ENCODE peak calls at places on chromosomes 16 and 17, in six cellular contexts. O, D, G, H, U and S are unnamed samples.

GRCh38 chr17:83080641-83081560 is 1.5 kb downstream of the METRNL start:
- DNase-seq in D (peak), O (no peak), H (peak), G (peak), U (no peak), S (no peak)

GRCh38 chr17:40074871-40075215 is 12.1 kb downstream of the THRA start:
- DNase-seq in U (no peak), G (peak), D (no peak), O (no peak), H (no peak), S (no peak)

GRCh38 chr17:17403899-17404576 is 72.8 kb upstream of the MED9 start:
- DNase-seq in O (no peak), D (no peak), G (no peak), H (no peak), U (no peak), S (no peak)

GRCh38 chr17:9532715-9533114 is 42.9 kb downstream of the STX8 start:
- DNase-seq in D (no peak), H (no peak), U (no peak), G (no peak), O (no peak), S (no peak)

GRCh38 chr16:24174504-24174903 is 81.6 kb upstream of the CACNG3 start:
- DNase-seq in O (no peak), H (no peak), U (no peak), D (no peak), G (no peak), S (no peak)

GRCh38 chr17:76929148-76929547 is 60.9 kb downstream of the MGAT5B start:
- DNase-seq in D (no peak), G (no peak), H (no peak), O (no peak), U (no peak), S (no peak)

GRCh38 chr17:64180089-64180488 is 50.1 kb upstream of the ERN1 start:
- DNase-seq in O (no peak), H (no peak), D (no peak), U (no peak), G (peak), S (no peak)

GRCh38 chr17:46181940-46182339 is 11.3 kb downstream of the KANSL1 start:
- DNase-seq in D (no peak), O (no peak), U (no peak), G (no peak), H (no peak), S (no peak)

GRCh38 chr16:50329446-50330189 is 39.2 kb downstream of the BRD7 start:
- DNase-seq in H (peak), D (no peak), O (no peak), G (no peak), U (no peak), S (no peak)

GRCh38 chr17:68053237-68054030 is 17.9 kb downstream of the KPNA2 start:
- DNase-seq in O (no peak), G (peak), H (peak), U (peak), D (no peak), S (no peak)

GRCh38 chr16:29784901-29785500 is 5.5 kb upstream of the KIF22 start:
- DNase-seq in O (no peak), D (peak), H (peak), U (peak), G (peak), S (no peak)

GRCh38 chr16:77564791-77565390 is 130.1 kb upstream of the ADAMTS18 start:
- DNase-seq in O (no peak), G (peak), U (no peak), D (no peak), H (no peak), S (no peak)

GRCh38 chr17:18195246-18195645 is 11.6 kb downstream of the ALKBH5 start:
- DNase-seq in H (no peak), D (no peak), G (no peak), U (no peak), O (no peak), S (no peak)

GRCh38 chr17:44830359-44831269 is 527 bp upstream of the GJC1 start:
- DNase-seq in H (no peak), G (peak), D (no peak), O (peak), U (peak), S (no peak)

GRCh38 chr16:64687796-64688195 is 434.1 kb downstream of the CDH11 start:
- DNase-seq in H (no peak), O (no peak), D (no peak), U (no peak), G (no peak), S (no peak)

GRCh38 chr16:83964684-83965443 is 3.2 kb upstream of the NECAB2 start:
- DNase-seq in G (no peak), U (no peak), D (no peak), O (no peak), H (peak), S (no peak)

GRCh38 chr16:85395913-85396878 is 216.9 kb upstream of the GSE1 start:
- DNase-seq in H (no peak), G (peak), O (no peak), U (peak), D (no peak), S (no peak)

GRCh38 chr17:83083368-83084201 is 4.2 kb downstream of the METRNL start:
- DNase-seq in H (peak), D (peak), O (peak), U (peak), G (peak), S (no peak)

GRCh38 chr16:53081032-53081424 is 26.2 kb downstream of the CHD9 start:
- DNase-seq in G (no peak), D (no peak), H (no peak), O (no peak), U (no peak), S (no peak)

GRCh38 chr17:56710986-56711385 is 117.5 kb downstream of the NOG start:
- DNase-seq in G (no peak), O (no peak), U (no peak), H (peak), D (no peak), S (no peak)

GRCh38 chr17:56717471-56717870 is 116.2 kb downstream of the C17orf67 start:
- DNase-seq in D (no peak), G (no peak), H (no peak), O (no peak), U (no peak), S (no peak)

GRCh38 chr17:56718515-56718914 is 115.2 kb downstream of the C17orf67 start:
- DNase-seq in O (no peak), G (no peak), H (no peak), D (no peak), U (no peak), S (no peak)

DNA sequence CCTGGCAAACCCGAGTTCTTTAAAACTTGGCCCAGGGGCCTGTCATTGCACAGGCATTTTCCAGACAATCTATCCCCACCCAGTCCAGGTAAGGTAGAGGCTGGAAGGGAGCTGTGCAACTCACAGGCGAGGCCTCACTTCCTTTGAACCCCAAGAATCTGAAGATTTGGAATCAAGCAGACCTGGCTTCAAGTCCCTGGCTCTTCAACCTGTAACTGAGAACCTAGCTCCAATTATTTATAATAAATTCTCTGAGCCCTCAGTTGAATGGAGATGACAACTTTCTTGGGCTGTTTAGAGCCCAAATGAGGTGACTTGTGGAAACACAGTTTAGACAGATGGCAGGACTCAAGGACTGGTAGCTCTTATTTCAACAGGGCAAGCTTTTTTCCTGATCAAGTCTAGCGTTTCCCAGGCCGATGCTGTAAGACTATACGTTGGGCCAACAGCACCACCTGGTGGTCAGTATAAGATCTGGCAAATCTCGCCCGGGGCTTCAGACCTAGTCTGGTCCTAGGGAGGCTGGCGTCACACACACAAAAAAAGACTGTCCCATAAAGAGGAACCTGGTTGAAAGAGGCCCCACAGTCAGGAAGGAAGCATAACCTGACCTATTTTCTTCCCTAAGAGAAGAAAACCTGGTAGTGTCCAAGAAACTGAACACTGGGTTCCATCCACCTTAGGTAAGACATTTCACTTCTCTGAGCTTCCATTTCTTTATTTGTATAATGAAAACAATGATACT is 117.9 kb downstream of the C17orf67 start:
- DNase-seq in U (peak), D (peak), G (peak), H (peak), O (peak), S (peak)
- H3K27ac ChIP-seq in U (no peak), D (no peak), G (no peak), H (no peak), O (no peak), S (no peak)

DNA sequence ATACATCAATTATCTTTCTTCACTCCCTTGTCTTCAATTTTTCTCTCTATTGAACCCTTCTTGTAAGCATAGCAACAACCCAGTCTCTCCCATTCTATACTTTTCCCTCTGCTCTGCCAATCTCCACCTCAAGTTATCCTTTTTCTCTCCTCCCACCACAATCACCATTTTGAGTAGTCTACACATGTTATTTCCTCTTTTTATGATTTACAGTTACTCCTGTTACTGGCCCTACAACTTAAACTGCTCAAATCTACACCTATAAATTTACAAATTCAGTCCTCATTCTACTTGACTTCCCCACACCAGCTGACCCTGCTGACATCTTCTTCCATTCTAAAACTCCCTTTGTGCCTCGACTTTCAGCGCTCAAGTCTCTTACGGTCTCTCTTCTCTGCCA is 84.6 kb downstream of the SPAG9 start:
- DNase-seq in H (no peak), O (no peak), U (no peak), G (no peak), D (no peak), S (no peak)
- H3K27ac ChIP-seq in H (no peak), O (no peak), U (no peak), G (peak), D (no peak), S (peak)

GRCh38 chr17:31807846-31808245 is 51.2 kb downstream of the COPRS start:
- DNase-seq in U (no peak), H (no peak), G (peak), O (no peak), D (no peak), S (no peak)
- H3K27ac ChIP-seq in U (no peak), H (no peak), G (no peak), O (no peak), D (no peak), S (no peak)

DNA sequence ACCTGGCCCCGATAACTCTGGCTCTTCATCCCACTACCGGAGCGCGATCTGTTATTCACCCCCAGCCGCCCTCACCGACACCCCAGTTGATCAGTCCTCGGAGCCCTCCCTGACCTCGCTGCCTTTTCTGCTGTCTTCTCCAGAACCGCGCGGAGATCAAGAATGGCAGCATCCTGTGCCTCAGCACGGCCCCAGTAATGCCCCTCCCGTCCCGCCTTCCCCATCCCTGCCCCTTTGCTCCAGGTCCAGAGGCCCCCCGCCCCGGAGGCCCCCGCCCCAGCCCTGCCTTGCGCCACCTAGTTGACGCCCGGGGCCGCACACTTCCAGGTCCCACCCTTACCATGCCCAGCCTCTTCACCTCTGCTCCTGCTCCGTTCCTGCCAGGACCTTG is 872 bp downstream of the ELMO3 start:
- DNase-seq in O (no peak), G (no peak), D (no peak), H (no peak), U (no peak), S (no peak)
- H3K27ac ChIP-seq in O (no peak), G (no peak), D (no peak), H (no peak), U (no peak), S (no peak)

DNA sequence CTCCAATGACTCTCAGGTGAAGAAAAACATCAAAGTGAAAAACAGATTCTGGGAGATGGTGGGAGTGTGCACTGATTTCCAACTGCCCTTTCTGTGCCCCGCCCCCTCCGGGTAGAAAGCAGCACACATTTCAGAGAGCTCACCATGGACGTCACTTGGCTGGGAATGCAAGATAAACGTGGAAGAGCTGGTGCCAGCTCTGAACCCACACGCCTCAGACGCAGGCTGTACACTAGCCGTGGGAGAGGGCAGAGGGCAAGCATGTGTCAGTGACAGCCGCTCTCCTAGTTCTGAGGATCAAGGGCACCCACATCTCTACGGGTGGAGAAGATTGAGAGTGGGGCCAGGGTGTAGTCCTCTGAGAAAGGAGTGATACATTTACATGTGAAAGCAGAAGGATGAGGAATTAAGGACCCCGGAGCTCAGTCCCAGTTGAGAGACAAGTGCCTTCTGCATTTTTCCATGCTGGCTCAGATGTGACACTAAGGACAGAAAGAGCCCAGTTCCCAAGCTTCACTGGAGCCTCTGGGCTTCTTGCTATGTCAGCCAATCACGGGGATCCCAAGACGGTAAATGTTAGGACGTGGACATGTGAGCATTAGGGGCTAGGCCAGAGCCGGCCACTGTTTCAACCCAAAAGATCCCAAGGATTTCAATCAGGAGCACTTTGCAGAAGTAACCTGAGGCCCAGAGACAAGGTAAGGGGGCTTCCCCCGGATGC is 101.3 kb downstream of the ZFHX3 start:
- DNase-seq in G (no peak), D (no peak), H (no peak), U (peak), O (no peak), S (no peak)
- H3K27ac ChIP-seq in G (no peak), D (no peak), H (peak), U (peak), O (no peak), S (no peak)

DNA sequence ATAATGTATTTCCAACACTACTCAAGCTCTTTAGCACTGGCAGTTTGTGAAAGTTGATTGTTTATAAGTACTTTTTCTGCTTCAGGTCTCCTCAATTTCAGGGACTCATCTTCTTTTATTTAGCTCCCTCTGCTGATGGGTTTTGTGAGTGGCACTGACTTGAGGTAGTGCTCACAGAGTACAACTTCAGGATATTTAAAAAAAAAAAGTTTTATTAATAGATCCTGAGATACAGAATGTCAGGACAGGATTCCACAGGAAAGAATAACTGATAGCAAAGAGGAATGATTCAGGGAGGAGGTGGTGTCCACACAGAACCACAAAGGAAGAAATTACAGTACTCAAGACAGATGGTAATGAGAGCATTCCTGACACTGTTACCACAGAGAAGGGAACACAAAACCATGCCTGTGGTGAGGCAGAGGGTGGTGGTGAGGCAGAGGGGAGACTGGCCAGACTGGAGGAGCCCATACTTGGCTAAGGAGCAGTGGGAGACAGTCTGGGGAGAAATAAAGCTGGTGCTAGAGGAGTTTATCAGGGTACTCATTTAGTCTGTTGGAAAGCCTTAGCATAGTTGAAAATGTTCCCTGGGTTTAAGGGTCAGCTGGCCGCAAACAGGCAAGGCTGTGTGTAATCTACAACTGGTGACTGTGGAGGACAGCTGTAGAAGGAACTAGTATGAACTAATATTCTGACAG is 63.7 kb downstream of the SPAG9 start:
- DNase-seq in D (no peak), H (peak), G (peak), U (no peak), O (peak), S (no peak)
- H3K27ac ChIP-seq in D (no peak), H (peak), G (peak), U (peak), O (no peak), S (peak)

GRCh38 chr16:68380676-68381362 is 67.5 kb downstream of the SMPD3 start:
- DNase-seq in D (no peak), U (no peak), H (no peak), O (no peak), G (no peak), S (no peak)

GRCh38 chr16:68381363-68381724 is 67.0 kb downstream of the SMPD3 start:
- DNase-seq in H (no peak), U (no peak), G (no peak), O (no peak), D (no peak), S (no peak)

GRCh38 chr16:68378436-68379415 is 67.9 kb downstream of the PRMT7 start:
- DNase-seq in O (no peak), D (no peak), U (no peak), H (no peak), G (no peak), S (no peak)

GRCh38 chr16:68380348-68380670 is 68.0 kb downstream of the SMPD3 start:
- DNase-seq in O (no peak), U (no peak), G (no peak), H (no peak), D (no peak), S (no peak)

DNA sequence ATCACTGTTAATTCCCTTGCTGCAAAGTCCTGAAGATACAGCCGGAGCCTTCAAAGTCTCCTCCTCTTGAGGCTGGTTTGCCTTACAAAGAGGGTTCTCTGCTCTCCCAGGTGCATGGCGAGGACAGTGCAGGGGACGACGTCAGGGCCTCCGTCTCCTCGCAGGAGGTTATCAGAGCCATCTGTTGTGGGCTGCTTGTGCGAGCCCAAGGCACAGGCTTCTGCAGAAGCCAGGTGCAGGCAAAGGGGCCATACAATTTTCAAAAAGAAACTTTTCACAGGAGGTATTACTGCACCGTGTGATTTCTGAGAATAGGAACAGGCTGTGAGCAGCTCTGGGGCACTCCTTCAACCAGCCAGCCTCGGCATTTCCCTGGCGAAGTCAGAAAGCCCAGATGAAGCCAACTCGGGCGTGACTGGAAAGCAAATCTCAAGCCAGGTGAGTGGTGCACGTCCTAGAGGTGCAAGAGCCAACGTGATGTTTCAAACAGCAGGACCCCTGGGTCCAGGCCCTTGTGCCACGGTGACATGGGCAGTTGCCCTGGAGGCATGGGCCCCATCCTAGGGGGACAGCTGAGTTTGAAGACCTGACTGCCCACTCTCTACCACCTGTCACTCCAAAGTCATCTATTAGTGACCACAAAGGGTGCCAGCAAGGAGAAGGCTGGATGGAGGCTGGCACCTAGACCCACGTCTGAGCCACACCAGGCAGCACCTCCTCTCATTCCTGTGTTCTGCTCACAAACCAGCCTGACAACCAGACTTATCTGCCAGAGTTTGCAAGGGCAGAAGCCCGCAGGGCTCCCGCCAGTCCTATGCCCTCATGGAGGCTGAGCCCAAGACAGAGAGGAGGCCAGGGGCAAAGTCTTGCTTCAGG is 68.6 kb downstream of the SMPD3 start:
- DNase-seq in O (no peak), H (no peak), D (no peak), U (no peak), G (no peak), S (no peak)
- H3K27ac ChIP-seq in O (no peak), H (no peak), D (no peak), U (no peak), G (no peak), S (no peak)